ENCODE peak calls at places on chromosomes 5 and 9, in five cellular contexts. One of them, this sample, is unnamed.

GRCh38 chr5:144139586-144139985 is 30.9 kb downstream of the YIPF5 start:
- DNase-seq in HepG2: no peak
- DNase-seq in breast epithelium: no peak
- DNase-seq in right lobe of liver: no peak
- DNase-seq in A549: peak
- DNase-seq in this sample: no peak

GRCh38 chr9:132488611-132489010 is 78.6 kb downstream of the CFAP77 start:
- DNase-seq in right lobe of liver: no peak
- DNase-seq in HepG2: no peak
- DNase-seq in A549: no peak
- DNase-seq in breast epithelium: no peak
- DNase-seq in this sample: no peak

GRCh38 chr5:159819671-159820411 is 96.4 kb upstream of the ADRA1B start:
- DNase-seq in HepG2: no peak
- DNase-seq in breast epithelium: no peak
- DNase-seq in right lobe of liver: no peak
- DNase-seq in A549: peak
- DNase-seq in this sample: no peak

GRCh38 chr9:5773324-5773999 is 59.5 kb downstream of the ERMP1 start:
- DNase-seq in breast epithelium: no peak
- DNase-seq in A549: no peak
- DNase-seq in right lobe of liver: no peak
- DNase-seq in HepG2: no peak
- DNase-seq in this sample: no peak

GRCh38 chr5:80343067-80343466 is 23.3 kb downstream of the SPZ1 start:
- DNase-seq in A549: no peak
- DNase-seq in breast epithelium: no peak
- DNase-seq in HepG2: no peak
- DNase-seq in right lobe of liver: no peak
- DNase-seq in this sample: no peak

GRCh38 chr5:178098685-178099084 is 14.6 kb upstream of the N4BP3 start:
- DNase-seq in breast epithelium: peak
- DNase-seq in HepG2: no peak
- DNase-seq in right lobe of liver: no peak
- DNase-seq in A549: no peak
- DNase-seq in this sample: no peak

GRCh38 chr5:90843443-90843842 is 284.8 kb downstream of the ADGRV1 start:
- DNase-seq in breast epithelium: no peak
- DNase-seq in HepG2: no peak
- DNase-seq in A549: no peak
- DNase-seq in right lobe of liver: no peak
- DNase-seq in this sample: no peak

GRCh38 chr5:112681481-112681908 is 56.2 kb upstream of the APC start:
- DNase-seq in HepG2: no peak
- DNase-seq in right lobe of liver: no peak
- DNase-seq in breast epithelium: no peak
- DNase-seq in A549: no peak
- DNase-seq in this sample: no peak

GRCh38 chr9:70407081-70407503 is 7.4 kb downstream of the KLF9 start:
- DNase-seq in HepG2: no peak
- DNase-seq in breast epithelium: no peak
- DNase-seq in A549: peak
- DNase-seq in right lobe of liver: no peak
- DNase-seq in this sample: no peak

GRCh38 chr5:143207563-143208364 is 195.7 kb downstream of the NR3C1 start:
- DNase-seq in breast epithelium: no peak
- DNase-seq in A549: no peak
- DNase-seq in HepG2: no peak
- DNase-seq in right lobe of liver: no peak
- DNase-seq in this sample: no peak

GRCh38 chr9:82499337-82499736 is 510.8 kb downstream of the SPATA31D1 start:
- DNase-seq in breast epithelium: no peak
- DNase-seq in right lobe of liver: no peak
- DNase-seq in A549: no peak
- DNase-seq in HepG2: no peak
- DNase-seq in this sample: no peak

GRCh38 chr5:88226881-88227450 is 41.7 kb downstream of the TMEM161B start:
- DNase-seq in A549: no peak
- DNase-seq in HepG2: no peak
- DNase-seq in right lobe of liver: no peak
- DNase-seq in breast epithelium: no peak
- DNase-seq in this sample: no peak

GRCh38 chr5:134937547-134937946 is 30.2 kb upstream of the CATSPER3 start:
- DNase-seq in A549: no peak
- DNase-seq in breast epithelium: no peak
- DNase-seq in right lobe of liver: no peak
- DNase-seq in HepG2: no peak
- DNase-seq in this sample: no peak

GRCh38 chr5:53549792-53550191 is 10.6 kb upstream of the NDUFS4 start:
- DNase-seq in breast epithelium: no peak
- DNase-seq in right lobe of liver: no peak
- DNase-seq in A549: no peak
- DNase-seq in HepG2: no peak
- DNase-seq in this sample: no peak

GRCh38 chr5:125412561-125413535 is 666.4 kb upstream of the ZNF608 start:
- DNase-seq in HepG2: peak
- DNase-seq in right lobe of liver: peak
- DNase-seq in breast epithelium: peak
- DNase-seq in A549: peak
- DNase-seq in this sample: no peak

GRCh38 chr9:95644377-95644776 is 127.6 kb upstream of the PTCH1 start:
- DNase-seq in HepG2: no peak
- DNase-seq in A549: no peak
- DNase-seq in right lobe of liver: no peak
- DNase-seq in breast epithelium: no peak
- DNase-seq in this sample: no peak

GRCh38 chr9:109914280-109915027 is 134.5 kb downstream of the PALM2AKAP2 start:
- DNase-seq in A549: no peak
- DNase-seq in right lobe of liver: no peak
- DNase-seq in breast epithelium: no peak
- DNase-seq in HepG2: no peak
- DNase-seq in this sample: no peak

GRCh38 chr9:84169240-84169639 is 171.3 kb downstream of the SLC28A3 start:
- DNase-seq in HepG2: no peak
- DNase-seq in breast epithelium: no peak
- DNase-seq in right lobe of liver: no peak
- DNase-seq in A549: no peak
- DNase-seq in this sample: no peak

GRCh38 chr9:19994296-19994695 is 205.5 kb upstream of the SLC24A2 start:
- DNase-seq in HepG2: no peak
- DNase-seq in breast epithelium: no peak
- DNase-seq in A549: no peak
- DNase-seq in right lobe of liver: no peak
- DNase-seq in this sample: no peak

DNA sequence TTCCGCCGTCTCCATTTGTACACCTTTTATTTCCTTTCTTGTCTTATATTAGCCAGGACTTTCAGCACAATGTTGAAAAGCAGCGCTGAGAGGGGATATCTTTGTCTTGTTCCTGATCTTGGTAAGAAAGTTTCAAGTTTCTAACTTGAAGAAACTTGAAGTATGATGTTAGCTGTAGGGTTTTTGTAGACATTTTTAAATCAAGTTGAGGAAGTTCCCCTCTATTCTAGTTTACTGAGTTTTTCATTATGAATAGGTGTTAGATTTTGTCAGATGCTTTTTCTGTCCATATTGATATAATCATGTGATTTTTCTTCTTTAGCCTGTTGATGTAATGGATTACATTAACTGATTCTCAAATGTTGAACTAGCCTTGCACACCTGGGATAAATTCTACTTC is 425.7 kb downstream of the PIK3R1 start:
- DNase-seq in A549: no peak
- DNase-seq in HepG2: no peak
- DNase-seq in right lobe of liver: no peak
- DNase-seq in breast epithelium: no peak
- DNase-seq in this sample: no peak
- TF ChIP-seq POLR2A in A549: no peak
- TF ChIP-seq POLR2A in HepG2: no peak
- TF ChIP-seq POLR2A in right lobe of liver: no peak
- TF ChIP-seq POLR2A in breast epithelium: no peak
- TF ChIP-seq POLR2A in this sample: no peak

GRCh38 chr5:132999246-132999645 is 27.1 kb downstream of the ZCCHC10 start:
- DNase-seq in A549: no peak
- DNase-seq in breast epithelium: no peak
- DNase-seq in HepG2: no peak
- DNase-seq in right lobe of liver: no peak
- DNase-seq in this sample: no peak
- H3K4me3 ChIP-seq in A549: no peak
- H3K4me3 ChIP-seq in breast epithelium: no peak
- H3K4me3 ChIP-seq in HepG2: no peak
- H3K4me3 ChIP-seq in right lobe of liver: no peak
- H3K4me3 ChIP-seq in this sample: no peak

GRCh38 chr5:34620185-34620584 is 35.9 kb upstream of the RAI14 start:
- DNase-seq in breast epithelium: no peak
- DNase-seq in A549: no peak
- DNase-seq in right lobe of liver: no peak
- DNase-seq in HepG2: no peak
- DNase-seq in this sample: no peak

GRCh38 chr5:34616665-34617064 is 39.5 kb upstream of the RAI14 start:
- DNase-seq in A549: no peak
- DNase-seq in breast epithelium: no peak
- DNase-seq in HepG2: no peak
- DNase-seq in right lobe of liver: no peak
- DNase-seq in this sample: no peak

GRCh38 chr5:34621280-34622045 is 34.7 kb upstream of the RAI14 start:
- DNase-seq in A549: no peak
- DNase-seq in right lobe of liver: no peak
- DNase-seq in HepG2: no peak
- DNase-seq in breast epithelium: no peak
- DNase-seq in this sample: no peak

GRCh38 chr5:34622046-34622435 is 34.1 kb upstream of the RAI14 start:
- DNase-seq in A549: no peak
- DNase-seq in breast epithelium: no peak
- DNase-seq in right lobe of liver: no peak
- DNase-seq in HepG2: no peak
- DNase-seq in this sample: no peak

GRCh38 chr5:34618666-34619065 is 37.5 kb upstream of the RAI14 start:
- DNase-seq in A549: no peak
- DNase-seq in HepG2: no peak
- DNase-seq in right lobe of liver: no peak
- DNase-seq in breast epithelium: no peak
- DNase-seq in this sample: no peak
- TF ChIP-seq POLR2A in A549: no peak
- TF ChIP-seq POLR2A in HepG2: no peak
- TF ChIP-seq POLR2A in right lobe of liver: no peak
- TF ChIP-seq POLR2A in breast epithelium: no peak
- TF ChIP-seq POLR2A in this sample: no peak

DNA sequence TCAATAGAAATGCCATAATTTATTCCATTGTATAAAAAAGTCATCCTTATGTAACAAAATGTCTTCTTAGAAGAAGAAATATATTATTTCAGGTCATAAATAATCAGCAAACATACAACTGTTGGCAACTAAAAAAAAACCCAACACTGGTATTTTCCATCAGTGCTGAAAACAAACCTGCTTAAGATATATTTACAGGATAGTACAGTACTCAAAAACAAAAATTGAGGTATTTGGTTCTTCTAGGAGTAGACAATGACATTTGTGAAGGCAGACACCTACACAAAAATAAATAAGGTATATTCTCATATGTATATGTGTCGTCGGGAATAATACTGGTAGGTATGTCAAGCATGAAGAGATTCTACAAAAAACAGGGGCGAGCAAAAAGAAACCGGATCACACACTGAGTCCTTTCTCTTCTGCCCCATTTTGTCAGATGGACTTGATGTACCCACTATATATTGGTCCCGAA is 2.9 kb downstream of the DUSP1 start:
- DNase-seq in right lobe of liver: no peak
- DNase-seq in A549: no peak
- DNase-seq in HepG2: no peak
- DNase-seq in breast epithelium: no peak
- DNase-seq in this sample: no peak
- H3K4me3 ChIP-seq in right lobe of liver: peak
- H3K4me3 ChIP-seq in A549: peak
- H3K4me3 ChIP-seq in HepG2: peak
- H3K4me3 ChIP-seq in breast epithelium: peak
- H3K4me3 ChIP-seq in this sample: peak

GRCh38 chr9:136849038-136849959 is at the start of gene PHPT1:
- DNase-seq in right lobe of liver: peak
- DNase-seq in A549: peak
- DNase-seq in HepG2: peak
- DNase-seq in breast epithelium: peak
- DNase-seq in this sample: peak
- TF ChIP-seq POLR2A in right lobe of liver: peak
- TF ChIP-seq POLR2A in A549: peak
- TF ChIP-seq POLR2A in HepG2: peak
- TF ChIP-seq POLR2A in breast epithelium: peak
- TF ChIP-seq POLR2A in this sample: peak

DNA sequence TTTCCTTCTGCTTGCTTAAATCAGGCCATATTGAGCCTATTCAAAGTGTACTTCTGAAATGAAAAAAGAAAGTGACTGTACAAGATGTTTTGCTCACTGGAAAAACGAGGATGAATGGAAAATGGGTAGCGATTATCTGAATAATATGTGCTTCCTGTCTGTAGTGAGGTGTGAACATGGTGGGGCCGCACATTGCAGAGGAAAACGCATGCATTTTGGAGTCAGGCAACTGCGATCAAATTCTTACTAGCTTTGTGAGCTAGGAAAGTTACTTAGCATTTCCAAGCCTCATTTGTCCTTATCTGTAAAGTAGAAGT is 73.0 kb upstream of the PRSS3 start:
- DNase-seq in breast epithelium: no peak
- DNase-seq in HepG2: no peak
- DNase-seq in A549: no peak
- DNase-seq in right lobe of liver: no peak
- DNase-seq in this sample: no peak
- H3K4me3 ChIP-seq in breast epithelium: no peak
- H3K4me3 ChIP-seq in HepG2: no peak
- H3K4me3 ChIP-seq in A549: no peak
- H3K4me3 ChIP-seq in right lobe of liver: no peak
- H3K4me3 ChIP-seq in this sample: no peak

GRCh38 chr5:43075319-43076293 is 35.5 kb upstream of the ANXA2R start:
- DNase-seq in right lobe of liver: peak
- DNase-seq in breast epithelium: no peak
- DNase-seq in HepG2: no peak
- DNase-seq in A549: no peak
- DNase-seq in this sample: no peak
- TF ChIP-seq POLR2A in right lobe of liver: no peak
- TF ChIP-seq POLR2A in breast epithelium: no peak
- TF ChIP-seq POLR2A in HepG2: no peak
- TF ChIP-seq POLR2A in A549: no peak
- TF ChIP-seq POLR2A in this sample: no peak

GRCh38 chr5:123033157-123033671 is 3.3 kb downstream of the PPIC start:
- DNase-seq in right lobe of liver: no peak
- DNase-seq in A549: no peak
- DNase-seq in HepG2: peak
- DNase-seq in breast epithelium: no peak
- DNase-seq in this sample: no peak

GRCh38 chr5:123036391-123037103 is at the start of gene PPIC:
- DNase-seq in breast epithelium: peak
- DNase-seq in A549: peak
- DNase-seq in right lobe of liver: peak
- DNase-seq in HepG2: peak
- DNase-seq in this sample: no peak

GRCh38 chr5:123035320-123035949 is 1.1 kb downstream of the PPIC start:
- DNase-seq in breast epithelium: peak
- DNase-seq in A549: peak
- DNase-seq in HepG2: peak
- DNase-seq in right lobe of liver: peak
- DNase-seq in this sample: no peak

GRCh38 chr5:123037104-123037418 is 536 bp upstream of the PPIC start:
- DNase-seq in breast epithelium: no peak
- DNase-seq in right lobe of liver: no peak
- DNase-seq in A549: no peak
- DNase-seq in HepG2: no peak
- DNase-seq in this sample: no peak

GRCh38 chr5:123035950-123036390 is 555 bp downstream of the PPIC start:
- DNase-seq in HepG2: peak
- DNase-seq in right lobe of liver: no peak
- DNase-seq in A549: peak
- DNase-seq in breast epithelium: peak
- DNase-seq in this sample: no peak
- H3K4me3 ChIP-seq in HepG2: peak
- H3K4me3 ChIP-seq in right lobe of liver: peak
- H3K4me3 ChIP-seq in A549: peak
- H3K4me3 ChIP-seq in breast epithelium: peak
- H3K4me3 ChIP-seq in this sample: peak

This sample was measured in esophagus squamous epithelium.